ENCODE peak calls at places on chromosomes 5 and 9, in five cellular contexts. U is fibroblast of villous mesenchyme, M is RWPE1, J is GM10248, F is brain microvascular endothelial cell. I is an unnamed sample.

GRCh38 chr9:27033815-27034403 is 28.4 kb upstream of the LRRC19 start:
- DNase-seq in M (peak), U (peak), J (peak), F (peak), I (peak)

GRCh38 chr9:14846871-14847311 is 63.3 kb downstream of the FREM1 start:
- DNase-seq in F (peak), U (peak), J (peak), M (peak), I (peak)

GRCh38 chr9:128251701-128252100 is 24.1 kb downstream of the GOLGA2 start:
- DNase-seq in U (peak), M (no peak), J (no peak), F (no peak), I (no peak)

GRCh38 chr5:53971096-53971495 is 339.3 kb downstream of the ARL15 start:
- DNase-seq in U (no peak), J (no peak), F (no peak), M (no peak), I (no peak)

GRCh38 chr9:71680189-71680983 is 87.9 kb downstream of the CEMIP2 start:
- DNase-seq in F (peak), J (no peak), U (peak), M (peak), I (no peak)

GRCh38 chr5:96049398-96050272 is 88.0 kb upstream of the ELL2 start:
- DNase-seq in M (peak), F (peak), J (no peak), U (peak), I (no peak)

GRCh38 chr5:148237795-148238194 is 530 bp upstream of the MARCOL start:
- DNase-seq in M (no peak), F (no peak), U (peak), J (no peak), I (no peak)

GRCh38 chr5:40046792-40047191 is 622.0 kb upstream of the DAB2 start:
- DNase-seq in J (no peak), U (peak), M (peak), F (peak), I (no peak)

GRCh38 chr5:65013141-65013540 is 244.4 kb downstream of the CWC27 start:
- DNase-seq in M (no peak), J (no peak), U (no peak), F (no peak), I (no peak)

GRCh38 chr5:16859346-16859745 is 76.7 kb downstream of the MYO10 start:
- DNase-seq in M (no peak), F (no peak), U (no peak), J (no peak), I (no peak)

GRCh38 chr9:114487607-114488300 is 17.5 kb downstream of the WHRN start:
- DNase-seq in M (peak), J (peak), U (peak), F (peak), I (peak)

GRCh38 chr5:54087436-54087835 is 222.9 kb downstream of the ARL15 start:
- DNase-seq in J (no peak), U (peak), F (peak), M (no peak), I (no peak)

GRCh38 chr5:68494771-68495170 is 279.2 kb downstream of the PIK3R1 start:
- DNase-seq in F (no peak), J (no peak), U (no peak), M (no peak), I (no peak)

GRCh38 chr9:77807295-77807694 is 159.2 kb upstream of the GNA14 start:
- DNase-seq in F (peak), J (no peak), U (peak), M (peak), I (no peak)

GRCh38 chr9:89418882-89419641 is 78.9 kb downstream of the SEMA4D start:
- DNase-seq in M (no peak), F (no peak), U (no peak), J (peak), I (peak)

GRCh38 chr9:36559036-36559695 is 13.5 kb upstream of the MELK start:
- DNase-seq in M (no peak), F (peak), J (no peak), U (peak), I (no peak)

GRCh38 chr5:34041247-34041972 is 1.6 kb downstream of the C1QTNF3 start:
- DNase-seq in M (no peak), U (no peak), F (no peak), J (no peak), I (no peak)

GRCh38 chr9:14942037-14942436 is 31.8 kb upstream of the FREM1 start:
- DNase-seq in F (no peak), U (peak), J (no peak), M (no peak), I (no peak)

GRCh38 chr5:147073098-147073497 is 161.7 kb upstream of the STK32A start:
- DNase-seq in J (no peak), M (no peak), F (no peak), U (no peak), I (no peak)

GRCh38 chr5:178466342-178466741 is 123.9 kb downstream of the COL23A1 start:
- DNase-seq in U (no peak), J (no peak), M (no peak), F (no peak), I (no peak)

GRCh38 chr9:135300346-135301141 is 179.0 kb upstream of the PPP1R26 start:
- DNase-seq in M (no peak), U (no peak), J (peak), F (no peak), I (no peak)

GRCh38 chr5:154366353-154366752 is 79.4 kb upstream of the SAP30L start:
- DNase-seq in U (no peak), M (no peak), F (peak), J (no peak), I (no peak)

GRCh38 chr5:177370488-177371119 is 12.9 kb downstream of the RGS14 start:
- DNase-seq in F (peak), U (peak), M (peak), J (peak), I (peak)

GRCh38 chr9:37200572-37201005 is 80.2 kb downstream of the ZCCHC7 start:
- DNase-seq in J (no peak), M (peak), U (peak), F (no peak), I (no peak)

GRCh38 chr5:157823655-157824054 is 35.3 kb downstream of the CLINT1 start:
- DNase-seq in J (no peak), F (no peak), M (no peak), U (no peak), I (no peak)

GRCh38 chr5:133226186-133226585 is 174.4 kb downstream of the HSPA4 start:
- DNase-seq in M (no peak), J (no peak), U (no peak), F (no peak), I (peak)

GRCh38 chr9:33813712-33814641 is 3.0 kb upstream of the UBE2R2 start:
- DNase-seq in F (peak), U (peak), M (peak), J (peak), I (peak)

GRCh38 chr5:179833709-179834070 is 13.0 kb downstream of the SQSTM1 start:
- DNase-seq in M (no peak), J (no peak), U (no peak), F (no peak), I (no peak)

GRCh38 chr9:111632051-111632450 is 917 bp downstream of the DNAJC25 start:
- DNase-seq in M (peak), F (no peak), J (no peak), U (peak), I (peak)

GRCh38 chr5:96852769-96853168 is 23.5 kb upstream of the ERAP2 start:
- DNase-seq in U (no peak), F (no peak), J (no peak), M (no peak), I (no peak)

GRCh38 chr5:176870110-176870591 is 29.0 kb downstream of the HK3 start:
- DNase-seq in U (peak), M (peak), F (peak), J (no peak), I (no peak)

GRCh38 chr5:181204561-181205401 is at the start of gene TRIM7:
- DNase-seq in J (no peak), F (no peak), U (peak), M (peak), I (peak)

GRCh38 chr9:74940600-74940999 is 12.1 kb downstream of the C9orf40 start:
- DNase-seq in M (no peak), U (peak), F (no peak), J (no peak), I (no peak)

GRCh38 chr5:54996476-54996875 is 11.1 kb upstream of the ESM1 start:
- DNase-seq in J (no peak), F (peak), U (no peak), M (no peak), I (no peak)

GRCh38 chr9:116075191-116075590 is 78.4 kb upstream of the PAPPA start:
- DNase-seq in J (no peak), M (peak), F (peak), U (peak), I (no peak)

GRCh38 chr9:34459941-34460340 is 1.3 kb downstream of the DNAI1 start:
- DNase-seq in F (no peak), M (no peak), J (no peak), U (no peak), I (no peak)

GRCh38 chr5:103259705-103260355 is 1.3 kb downstream of the MACIR start:
- DNase-seq in F (peak), U (peak), J (peak), M (peak), I (peak)

GRCh38 chr5:78320461-78320860 is 26.0 kb upstream of the AP3B1 start:
- DNase-seq in J (peak), U (peak), F (no peak), M (peak), I (peak)

GRCh38 chr9:132743886-132744544 is 73.8 kb downstream of the GTF3C4 start:
- DNase-seq in F (no peak), M (no peak), J (no peak), U (no peak), I (no peak)

GRCh38 chr9:132745911-132746709 is 75.8 kb downstream of the GTF3C4 start:
- DNase-seq in J (no peak), M (no peak), U (no peak), F (no peak), I (no peak)

GRCh38 chr9:132742821-132743311 is 72.6 kb downstream of the GTF3C4 start:
- DNase-seq in F (no peak), J (no peak), U (no peak), M (no peak), I (no peak)

GRCh38 chr9:132748450-132748849 is 78.2 kb downstream of the GTF3C4 start:
- DNase-seq in M (no peak), F (peak), U (no peak), J (no peak), I (no peak)

GRCh38 chr9:132744881-132745761 is 74.9 kb downstream of the GTF3C4 start:
- DNase-seq in J (no peak), U (no peak), M (no peak), F (no peak), I (no peak)
- TF ChIP-seq CTCF in J (no peak), U (no peak), M (no peak), F (no peak), I (no peak)

GRCh38 chr9:99852617-99853016 is 30.9 kb downstream of the NR4A3 start:
- DNase-seq in U (no peak), J (no peak), F (no peak), M (no peak), I (no peak)

GRCh38 chr9:99858087-99858486 is 36.4 kb downstream of the NR4A3 start:
- DNase-seq in U (no peak), J (no peak), M (no peak), F (no peak), I (no peak)

GRCh38 chr9:99859395-99859980 is 37.8 kb downstream of the NR4A3 start:
- DNase-seq in F (no peak), M (no peak), U (no peak), J (no peak), I (no peak)

GRCh38 chr9:99851028-99851822 is 29.5 kb downstream of the NR4A3 start:
- DNase-seq in F (no peak), U (no peak), M (no peak), J (peak), I (peak)

DNA sequence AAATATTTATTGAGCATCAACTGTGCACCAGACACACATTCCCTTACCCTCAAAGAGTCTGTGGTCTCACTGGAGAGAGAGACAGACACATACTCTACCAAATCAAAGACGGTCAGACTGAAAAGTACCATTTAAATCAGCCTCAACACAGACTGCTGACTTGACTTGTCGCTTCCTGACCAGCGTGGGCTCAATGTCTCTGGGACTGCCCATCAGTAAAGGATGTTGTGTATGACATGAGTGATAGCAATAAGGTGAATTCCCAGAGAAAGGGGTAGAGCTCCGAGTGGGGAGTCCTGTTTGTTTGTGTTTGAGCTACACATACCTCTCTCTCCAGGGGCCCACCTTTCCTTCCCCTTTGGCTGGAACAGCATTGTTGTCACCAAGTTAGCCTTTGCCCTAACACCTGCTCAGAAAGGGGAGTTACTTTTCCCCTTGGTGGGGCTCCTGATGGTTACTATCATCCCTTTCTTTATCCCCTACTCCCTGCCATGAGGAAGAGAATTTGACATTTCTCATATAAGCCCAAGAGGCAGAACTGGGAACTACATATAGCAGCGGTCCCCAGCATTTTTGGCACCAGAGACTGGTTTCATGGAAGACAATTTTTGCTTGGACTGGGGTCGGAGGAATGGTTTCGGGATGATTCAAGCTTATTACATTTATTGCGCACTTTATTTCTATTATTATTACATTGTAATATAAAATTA is 33.9 kb downstream of the NR4A3 start:
- DNase-seq in F (no peak), M (no peak), U (no peak), J (no peak), I (no peak)
- TF ChIP-seq CTCF in F (peak), M (no peak), U (peak), J (no peak), I (no peak)

DNA sequence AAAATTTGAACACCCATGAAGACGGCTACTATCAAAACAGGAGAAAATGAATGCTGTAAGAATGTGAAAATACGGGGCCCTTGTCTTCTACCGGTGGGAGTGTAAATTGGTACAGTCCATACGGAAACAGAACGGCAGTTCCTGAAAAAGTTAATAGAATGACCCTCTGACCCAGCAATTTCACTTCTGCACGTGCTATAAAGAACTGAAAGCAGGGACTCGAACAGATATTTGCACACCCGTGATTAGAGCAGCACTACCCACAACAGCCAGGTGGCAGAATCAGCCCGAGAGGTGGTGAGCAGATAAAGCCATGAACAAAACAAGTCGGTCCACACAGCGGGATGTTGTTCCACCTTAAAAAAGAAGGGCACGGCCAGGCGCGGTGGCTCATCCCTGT is 22.6 kb upstream of the SLC12A7 start:
- DNase-seq in M (no peak), F (no peak), J (peak), U (no peak), I (peak)
- TF ChIP-seq CTCF in M (no peak), F (no peak), J (peak), U (no peak), I (peak)

GRCh38 chr9:92328225-92328624 is 2.5 kb downstream of the CENPP start:
- DNase-seq in F (peak), U (peak), J (peak), M (peak), I (peak)
- TF ChIP-seq CTCF in F (peak), U (peak), J (peak), M (peak), I (peak)

DNA sequence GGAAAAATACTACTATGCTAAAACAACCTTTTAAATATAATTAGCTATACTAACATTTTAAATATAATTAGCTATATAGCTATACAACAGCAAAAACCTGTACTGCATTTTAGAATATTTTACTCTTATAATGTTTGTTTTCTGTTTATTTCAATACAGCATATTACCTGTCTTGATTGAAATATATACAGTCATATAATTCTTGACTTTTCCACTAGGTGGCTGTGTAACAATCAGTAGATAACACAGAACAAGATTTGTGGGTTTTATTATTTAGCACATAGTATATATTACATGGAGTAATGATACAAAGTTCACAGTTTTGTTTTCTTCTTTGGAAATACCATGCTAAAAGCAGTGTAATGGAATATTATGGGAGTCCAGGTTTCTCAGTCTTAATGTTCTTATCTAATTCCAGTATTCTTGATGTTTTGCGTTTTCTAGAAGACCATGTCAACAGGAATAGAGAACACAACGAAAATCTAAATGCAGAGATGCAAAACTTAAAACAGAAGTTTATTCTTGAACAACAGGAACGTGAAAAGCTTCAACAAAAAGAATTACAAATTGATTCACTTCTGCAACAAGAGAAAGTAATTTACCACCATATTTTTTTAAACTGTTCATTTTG is 13.3 kb downstream of the HMMR start:
- DNase-seq in U (peak), F (no peak), J (peak), M (peak), I (no peak)
- TF ChIP-seq CTCF in U (peak), F (peak), J (peak), M (peak), I (peak)

GRCh38 chr5:28947865-28948264 is 1909.5 kb upstream of the CDH9 start:
- DNase-seq in F (no peak), M (no peak), U (no peak), J (no peak), I (no peak)
- TF ChIP-seq CTCF in F (no peak), M (no peak), U (no peak), J (no peak), I (no peak)

GRCh38 chr9:124481115-124481514 is 26.1 kb downstream of the NR5A1 start:
- DNase-seq in F (no peak), J (no peak), U (no peak), M (no peak), I (no peak)

GRCh38 chr9:124482431-124483031 is 24.7 kb downstream of the NR5A1 start:
- DNase-seq in F (no peak), J (no peak), U (no peak), M (peak), I (no peak)

GRCh38 chr9:124479947-124480620 is 27.1 kb downstream of the NR5A1 start:
- DNase-seq in M (no peak), F (no peak), J (no peak), U (no peak), I (no peak)

GRCh38 chr9:124479371-124479770 is 27.8 kb downstream of the NR5A1 start:
- DNase-seq in F (no peak), U (no peak), J (no peak), M (no peak), I (no peak)

DNA sequence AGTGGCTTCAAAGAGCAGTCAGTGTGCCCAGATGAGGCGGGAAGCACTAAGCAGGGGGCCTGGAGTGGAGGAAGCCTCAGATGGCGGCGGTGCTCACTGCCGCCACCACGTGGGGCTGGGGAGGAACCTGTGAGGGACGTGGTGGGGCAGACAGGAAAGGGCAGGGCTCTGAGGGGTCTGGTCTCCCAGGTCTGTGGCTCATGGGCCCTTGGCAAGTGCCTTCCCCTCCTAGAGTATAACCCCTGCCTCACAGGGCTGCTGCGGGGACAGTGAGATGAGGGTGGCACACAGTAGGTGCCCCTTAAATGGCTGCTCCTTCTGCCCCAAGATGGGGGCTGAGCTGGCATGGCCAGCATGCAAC is 26.6 kb downstream of the NR5A1 start:
- DNase-seq in U (peak), J (peak), F (no peak), M (peak), I (peak)
- TF ChIP-seq CTCF in U (peak), J (peak), F (peak), M (no peak), I (peak)

GRCh38 chr9:80177949-80178480 is 606.2 kb downstream of the TLE4 start:
- DNase-seq in M (no peak), F (no peak), J (no peak), U (no peak), I (no peak)

DNA sequence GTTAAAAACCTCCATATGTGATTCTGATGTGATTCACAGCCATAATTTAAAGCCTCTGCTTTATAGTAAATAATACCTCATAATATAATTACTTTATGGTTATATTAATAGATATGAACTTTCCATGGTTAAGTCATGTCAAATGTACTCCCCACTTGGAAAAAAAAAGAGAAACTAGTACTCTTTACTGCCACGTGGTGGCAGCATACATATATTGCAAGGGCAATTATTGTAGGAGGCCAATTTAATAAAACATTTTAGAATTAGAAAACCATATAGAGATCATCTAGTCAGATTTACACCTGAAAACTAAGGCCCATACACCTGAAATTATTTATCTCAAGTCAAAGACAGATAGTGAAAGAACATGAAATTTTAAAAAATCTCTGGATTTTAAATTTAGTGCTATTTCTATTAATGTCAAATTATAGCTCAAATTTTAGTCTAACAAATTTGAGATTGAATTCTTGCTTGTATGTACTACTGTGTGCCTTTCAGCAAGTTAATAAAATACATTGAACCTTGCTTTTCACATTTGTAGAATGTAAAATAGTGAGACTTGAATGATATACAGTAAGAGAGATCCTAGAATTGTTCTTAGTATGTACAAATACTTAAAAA is 603.6 kb downstream of the TLE4 start:
- DNase-seq in F (no peak), U (peak), M (peak), J (no peak), I (peak)
- TF ChIP-seq CTCF in F (peak), U (peak), M (peak), J (peak), I (peak)